ENCODE peak calls at places on chromosomes 4 and X, in four cellular contexts. S is mesenteric fat pad; L is ecto neural progenitor cell; K is stimulated activated CD4-positive, alpha-beta T cell treated with anti-CD3 and anti-CD28 coated beads, Interleukin-2, amount 100 ng/mL, for 48 hours. B is an unnamed sample.

GRCh38 chrX:46180258-46180687 is 364.9 kb downstream of the ZNF674 start:
- DNase-seq in S (no peak), L (peak; percentile 45), K (no peak), B (no peak)

GRCh38 chr4:169791527-169792156 is 33.9 kb upstream of the HPF1 start:
- DNase-seq in S (no peak), L (peak; percentile 81), K (peak; percentile 7), B (peak; percentile 62)

GRCh38 chr4:83771113-83771705 is 235.3 kb downstream of the GPAT3 start:
- DNase-seq in S (no peak), L (peak; percentile 53), K (no peak), B (peak; percentile 31)

GRCh38 chr4:164446516-164446915 is 307.4 kb upstream of the SMIM31 start:
- DNase-seq in S (no peak), L (no peak), K (no peak), B (no peak)

GRCh38 chr4:118712872-118713271 is 27.7 kb downstream of the METTL14 start:
- DNase-seq in S (no peak), L (no peak), K (no peak), B (no peak)

GRCh38 chr4:128060130-128060619 is 937 bp upstream of the LARP1B start:
- DNase-seq in S (no peak), L (no peak), K (no peak), B (no peak)

GRCh38 chr4:33850503-33850902 is 2393.8 kb downstream of the ARAP2 start:
- DNase-seq in S (no peak), L (no peak), K (no peak), B (no peak)

GRCh38 chrX:81615979-81616378 is 414.1 kb downstream of the SH3BGRL start:
- DNase-seq in S (no peak), L (no peak), K (no peak), B (no peak)

GRCh38 chrX:107601326-107601725 is 27.0 kb upstream of the PRPS1 start:
- DNase-seq in S (peak; percentile 81), L (no peak), K (no peak), B (no peak)

GRCh38 chrX:72130762-72131231 is 918 bp downstream of the RTL5 start:
- DNase-seq in S (peak; percentile 86), L (no peak), K (no peak), B (no peak)

GRCh38 chr4:8215001-8215427 is 15.9 kb downstream of the SH3TC1 start:
- DNase-seq in S (no peak), L (no peak), K (no peak), B (no peak)

GRCh38 chr4:74366367-74366891 is 1.5 kb downstream of the EREG start:
- DNase-seq in S (no peak), L (no peak), K (no peak), B (no peak)

GRCh38 chr4:17934286-17934685 is 87.3 kb downstream of the LCORL start:
- DNase-seq in S (no peak), L (no peak), K (no peak), B (no peak)

GRCh38 chr4:189081831-189082230 is 858.8 kb upstream of the FRG1 start:
- DNase-seq in S (no peak), L (no peak), K (no peak), B (no peak)

GRCh38 chr4:20984011-20984836 is 284.0 kb downstream of the PACRGL start:
- DNase-seq in S (no peak), L (peak; percentile 63), K (no peak), B (peak; percentile 5)

GRCh38 chr4:174437756-174438155 is 84.5 kb downstream of the HPGD start:
- DNase-seq in S (no peak), L (no peak), K (no peak), B (no peak)

GRCh38 chr4:14848210-14848609 is 154.1 kb upstream of the CPEB2 start:
- DNase-seq in S (no peak), L (no peak), K (no peak), B (no peak)

GRCh38 chr4:37767546-37767945 is 58.9 kb upstream of the PGM2 start:
- DNase-seq in S (peak; percentile 90), L (no peak), K (no peak), B (no peak)

B was measured in neural crest cell.